ENCODE peak calls at places on chromosomes 5 and 9, in seven cellular contexts. H, K, X, M, N, Q and L are unnamed samples.

GRCh38 chr5:133844836-133845235 is 123.6 kb downstream of the C5orf15 start:
- DNase-seq in H (no peak), K (no peak), X (no peak), M (no peak), N (no peak), Q (no peak), L (peak)

GRCh38 chr5:92939428-92939827 is 641.6 kb downstream of the NR2F1-AS1 start:
- DNase-seq in H (no peak), K (no peak), X (no peak), M (no peak), N (no peak), Q (no peak), L (no peak)

GRCh38 chr5:42454216-42454995 is 31.2 kb downstream of the GHR start:
- DNase-seq in H (no peak), K (no peak), X (no peak), M (no peak), N (no peak), Q (no peak), L (no peak)

GRCh38 chr9:121690316-121690715 is 38.9 kb downstream of the DAB2IP start:
- DNase-seq in H (no peak), K (no peak), X (no peak), M (no peak), N (no peak), Q (no peak), L (no peak)

GRCh38 chr5:65037845-65038815 is 269.4 kb downstream of the CWC27 start:
- DNase-seq in H (no peak), K (no peak), X (no peak), M (no peak), N (no peak), Q (no peak), L (no peak)

GRCh38 chr5:50967388-50968039 is 301.1 kb downstream of the PARP8 start:
- DNase-seq in H (no peak), K (no peak), X (peak), M (no peak), N (peak), Q (no peak), L (no peak)

GRCh38 chr9:123115146-123115913 is 81.9 kb downstream of the GPR21 start:
- DNase-seq in H (no peak), K (no peak), X (no peak), M (no peak), N (no peak), Q (no peak), L (no peak)

GRCh38 chr9:76905984-76906861 is at the start of gene PRUNE2:
- DNase-seq in H (peak), K (peak), X (peak), M (peak), N (peak), Q (peak), L (peak)

GRCh38 chr9:105832311-105832710 is 138.0 kb downstream of the TMEM38B start:
- DNase-seq in H (no peak), K (no peak), X (no peak), M (no peak), N (no peak), Q (no peak), L (no peak)

GRCh38 chr9:121686930-121687541 is 35.6 kb downstream of the DAB2IP start:
- DNase-seq in H (peak), K (peak), X (peak), M (peak), N (peak), Q (peak), L (no peak)

GRCh38 chr5:58021476-58021875 is 438.4 kb downstream of the PLK2 start:
- DNase-seq in H (no peak), K (no peak), X (no peak), M (no peak), N (no peak), Q (no peak), L (no peak)

GRCh38 chr5:124725040-124725434 is 21.4 kb downstream of the ZNF608 start:
- DNase-seq in H (no peak), K (no peak), X (no peak), M (no peak), N (no peak), Q (no peak), L (no peak)

GRCh38 chr5:28328691-28329090 is 1290.3 kb upstream of the CDH9 start:
- DNase-seq in H (no peak), K (no peak), X (no peak), M (no peak), N (no peak), Q (no peak), L (no peak)

GRCh38 chr9:18746631-18747030 is 272.7 kb downstream of the ADAMTSL1 start:
- DNase-seq in H (no peak), K (no peak), X (no peak), M (no peak), N (no peak), Q (no peak), L (no peak)

GRCh38 chr5:110853267-110853666 is 114.5 kb downstream of the SLC25A46 start:
- DNase-seq in H (no peak), K (no peak), X (no peak), M (no peak), N (no peak), Q (no peak), L (no peak)

GRCh38 chr9:20043461-20043860 is 254.6 kb upstream of the SLC24A2 start:
- DNase-seq in H (no peak), K (no peak), X (no peak), M (no peak), N (no peak), Q (no peak), L (no peak)

GRCh38 chr5:18375637-18376036 is 741.4 kb downstream of the TAF11L14 start:
- DNase-seq in H (no peak), K (no peak), X (no peak), M (no peak), N (no peak), Q (no peak), L (no peak)

GRCh38 chr9:134666208-134666607 is 24.6 kb downstream of the COL5A1 start:
- DNase-seq in H (no peak), K (no peak), X (no peak), M (no peak), N (no peak), Q (no peak), L (no peak)

GRCh38 chr9:103364753-103365152 is 369.6 kb downstream of the CYLC2 start:
- DNase-seq in H (no peak), K (no peak), X (no peak), M (no peak), N (no peak), Q (no peak), L (no peak)

GRCh38 chr9:95880011-95880690 is 4.7 kb downstream of the ERCC6L2 start:
- DNase-seq in H (no peak), K (no peak), X (no peak), M (no peak), N (no peak), Q (no peak), L (no peak)

GRCh38 chr5:92904021-92904420 is 677.0 kb downstream of the NR2F1-AS1 start:
- DNase-seq in H (no peak), K (no peak), X (no peak), M (no peak), N (no peak), Q (no peak), L (no peak)